ENCODE peak calls at places on chromosomes 7 and 10, in six cellular contexts. One of them, this sample, is unnamed.

GRCh38 chr7:129612112-129613015 is 844 bp downstream of the NRF1 start:
- DNase-seq in neuronal stem cell: peak; percentile 30
- DNase-seq in heart right ventricle: peak; percentile 56
- DNase-seq in GM23338: peak; percentile 40
- DNase-seq in DND-41: peak; percentile 48
- DNase-seq in AG04450: no peak
- DNase-seq in this sample: peak; percentile 16

GRCh38 chr7:44045226-44046014 is 918 bp downstream of the DBNL start:
- DNase-seq in neuronal stem cell: no peak
- DNase-seq in heart right ventricle: no peak
- DNase-seq in GM23338: no peak
- DNase-seq in DND-41: no peak
- DNase-seq in AG04450: no peak
- DNase-seq in this sample: no peak

GRCh38 chr7:81187768-81188167 is 268.9 kb upstream of the SEMA3C start:
- DNase-seq in neuronal stem cell: no peak
- DNase-seq in heart right ventricle: no peak
- DNase-seq in GM23338: no peak
- DNase-seq in DND-41: no peak
- DNase-seq in AG04450: no peak
- DNase-seq in this sample: no peak

GRCh38 chr10:88253-88652 is 39.2 kb upstream of the TUBB8 start:
- DNase-seq in neuronal stem cell: no peak
- DNase-seq in heart right ventricle: no peak
- DNase-seq in GM23338: no peak
- DNase-seq in DND-41: no peak
- DNase-seq in AG04450: no peak
- DNase-seq in this sample: no peak

GRCh38 chr7:727104-727805 is at the start of gene PRKAR1B:
- DNase-seq in neuronal stem cell: no peak
- DNase-seq in heart right ventricle: no peak
- DNase-seq in GM23338: peak; percentile 73
- DNase-seq in DND-41: peak; percentile 62
- DNase-seq in AG04450: no peak
- DNase-seq in this sample: peak; percentile 30

GRCh38 chr7:83934118-83934734 is 260.4 kb downstream of the SEMA3A start:
- DNase-seq in neuronal stem cell: no peak
- DNase-seq in heart right ventricle: no peak
- DNase-seq in GM23338: peak; percentile 27
- DNase-seq in DND-41: no peak
- DNase-seq in AG04450: no peak
- DNase-seq in this sample: no peak

GRCh38 chr7:95718556-95719410 is 53.6 kb upstream of the DYNC1I1 start:
- DNase-seq in neuronal stem cell: no peak
- DNase-seq in heart right ventricle: no peak
- DNase-seq in GM23338: peak; percentile 11
- DNase-seq in DND-41: no peak
- DNase-seq in AG04450: no peak
- DNase-seq in this sample: no peak

GRCh38 chr10:65787571-65787970 is 1138.3 kb upstream of the LRRTM3 start:
- DNase-seq in neuronal stem cell: no peak
- DNase-seq in heart right ventricle: no peak
- DNase-seq in GM23338: no peak
- DNase-seq in DND-41: no peak
- DNase-seq in AG04450: no peak
- DNase-seq in this sample: no peak

GRCh38 chr7:68107256-68107655 is 1110.6 kb downstream of the TYW1 start:
- DNase-seq in neuronal stem cell: no peak
- DNase-seq in heart right ventricle: peak; percentile 30
- DNase-seq in GM23338: no peak
- DNase-seq in DND-41: no peak
- DNase-seq in AG04450: no peak
- DNase-seq in this sample: no peak

GRCh38 chr7:31788445-31788844 is 101.4 kb downstream of the PPP1R17 start:
- DNase-seq in neuronal stem cell: no peak
- DNase-seq in heart right ventricle: no peak
- DNase-seq in GM23338: no peak
- DNase-seq in DND-41: no peak
- DNase-seq in AG04450: no peak
- DNase-seq in this sample: no peak

GRCh38 chr7:40965745-40966144 is 737.1 kb downstream of the INHBA start:
- DNase-seq in neuronal stem cell: no peak
- DNase-seq in heart right ventricle: no peak
- DNase-seq in GM23338: no peak
- DNase-seq in DND-41: no peak
- DNase-seq in AG04450: no peak
- DNase-seq in this sample: no peak

GRCh38 chr7:40959955-40960354 is 742.9 kb downstream of the INHBA start:
- DNase-seq in neuronal stem cell: no peak
- DNase-seq in heart right ventricle: no peak
- DNase-seq in GM23338: no peak
- DNase-seq in DND-41: no peak
- DNase-seq in AG04450: no peak
- DNase-seq in this sample: no peak

GRCh38 chr7:40966693-40967092 is 736.2 kb downstream of the INHBA start:
- DNase-seq in neuronal stem cell: no peak
- DNase-seq in heart right ventricle: no peak
- DNase-seq in GM23338: no peak
- DNase-seq in DND-41: no peak
- DNase-seq in AG04450: no peak
- DNase-seq in this sample: no peak

GRCh38 chr7:40965016-40965415 is 737.9 kb downstream of the INHBA start:
- DNase-seq in neuronal stem cell: no peak
- DNase-seq in heart right ventricle: no peak
- DNase-seq in GM23338: no peak
- DNase-seq in DND-41: no peak
- DNase-seq in AG04450: no peak
- DNase-seq in this sample: no peak

GRCh38 chr7:40964610-40965009 is 738.3 kb downstream of the INHBA start:
- DNase-seq in neuronal stem cell: no peak
- DNase-seq in heart right ventricle: no peak
- DNase-seq in GM23338: no peak
- DNase-seq in DND-41: no peak
- DNase-seq in AG04450: no peak
- DNase-seq in this sample: no peak
- H3K27ac ChIP-seq in neuronal stem cell: no peak overlapping the region
- H3K27ac ChIP-seq in heart right ventricle: no peak overlapping the region
- H3K27ac ChIP-seq in GM23338: no peak overlapping the region
- H3K27ac ChIP-seq in DND-41: no peak overlapping the region
- H3K27ac ChIP-seq in AG04450: no peak overlapping the region
- H3K27ac ChIP-seq in this sample: no peak overlapping the region

GRCh38 chr7:27156508-27156898 is at the start of gene HOXA7:
- DNase-seq in neuronal stem cell: no peak
- DNase-seq in heart right ventricle: no peak
- DNase-seq in GM23338: peak; percentile 84
- DNase-seq in DND-41: peak; percentile 76
- DNase-seq in AG04450: no peak
- DNase-seq in this sample: peak; percentile 75
- H3K4me3 ChIP-seq in neuronal stem cell: peak within 1 kb of the TSS; percentile 26
- H3K4me3 ChIP-seq in heart right ventricle: peak within 1 kb of the TSS; percentile 10
- H3K4me3 ChIP-seq in GM23338: peak within 1 kb of the TSS; percentile 56
- H3K4me3 ChIP-seq in DND-41: peak within 1 kb of the TSS; percentile 46
- H3K4me3 ChIP-seq in AG04450: peak within 1 kb of the TSS; percentile 68
- H3K4me3 ChIP-seq in this sample: peak within 1 kb of the TSS; percentile 73

DNA sequence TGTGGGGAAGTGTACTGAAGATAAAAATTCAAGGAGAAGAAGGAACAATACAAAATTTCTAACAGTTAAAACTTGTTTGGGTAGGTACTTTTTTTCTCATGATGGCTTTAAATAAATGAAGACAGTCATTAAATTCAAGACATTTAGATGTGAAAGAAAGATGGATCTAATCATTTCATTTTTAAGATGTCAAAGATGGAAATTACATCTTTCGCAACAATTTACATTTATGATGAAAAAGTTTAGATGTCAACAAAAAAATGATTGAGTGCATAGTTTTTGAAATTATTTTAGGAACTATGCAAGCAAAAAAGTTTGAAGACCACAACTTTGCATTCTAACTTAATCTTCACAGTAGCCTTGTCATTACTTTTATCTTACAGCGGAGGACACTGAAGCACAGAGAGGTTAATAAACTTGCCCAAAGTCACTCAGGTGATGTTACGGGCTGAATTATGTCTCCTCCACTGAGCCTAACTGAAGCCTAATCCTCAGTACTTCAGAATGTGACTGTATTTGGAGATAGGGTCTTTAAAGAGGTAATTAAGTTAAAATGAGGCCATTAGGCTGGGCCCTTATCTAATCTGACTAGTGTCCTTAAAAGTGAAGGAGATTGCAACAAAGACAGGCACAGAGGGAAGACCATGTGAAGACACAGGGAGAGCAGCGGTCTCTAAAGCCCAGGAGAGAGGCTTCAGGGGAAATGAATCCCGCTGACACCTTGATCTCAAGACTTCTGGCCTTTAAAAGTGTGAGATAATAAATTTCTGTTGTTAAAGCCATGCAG is 48.2 kb downstream of the VSTM4 start:
- DNase-seq in neuronal stem cell: no peak
- DNase-seq in heart right ventricle: no peak
- DNase-seq in GM23338: no peak
- DNase-seq in DND-41: no peak
- DNase-seq in AG04450: no peak
- DNase-seq in this sample: no peak
- H3K27ac ChIP-seq in neuronal stem cell: no peak overlapping the region
- H3K27ac ChIP-seq in heart right ventricle: no peak overlapping the region
- H3K27ac ChIP-seq in GM23338: no peak overlapping the region
- H3K27ac ChIP-seq in DND-41: no peak overlapping the region
- H3K27ac ChIP-seq in AG04450: no peak overlapping the region
- H3K27ac ChIP-seq in this sample: no peak overlapping the region

GRCh38 chr7:7565018-7565680 is 1.5 kb upstream of the MIOS start:
- DNase-seq in neuronal stem cell: no peak
- DNase-seq in heart right ventricle: no peak
- DNase-seq in GM23338: no peak
- DNase-seq in DND-41: no peak
- DNase-seq in AG04450: no peak
- DNase-seq in this sample: peak; percentile 50

GRCh38 chr7:7564323-7564780 is 2.3 kb upstream of the MIOS start:
- DNase-seq in neuronal stem cell: no peak
- DNase-seq in heart right ventricle: no peak
- DNase-seq in GM23338: no peak
- DNase-seq in DND-41: no peak
- DNase-seq in AG04450: peak; percentile 4
- DNase-seq in this sample: no peak

GRCh38 chr7:7563269-7563668 is 3.4 kb upstream of the MIOS start:
- DNase-seq in neuronal stem cell: no peak
- DNase-seq in heart right ventricle: no peak
- DNase-seq in GM23338: no peak
- DNase-seq in DND-41: no peak
- DNase-seq in AG04450: no peak
- DNase-seq in this sample: no peak

GRCh38 chr7:7562736-7563135 is 3.9 kb upstream of the MIOS start:
- DNase-seq in neuronal stem cell: no peak
- DNase-seq in heart right ventricle: no peak
- DNase-seq in GM23338: no peak
- DNase-seq in DND-41: no peak
- DNase-seq in AG04450: no peak
- DNase-seq in this sample: no peak

DNA sequence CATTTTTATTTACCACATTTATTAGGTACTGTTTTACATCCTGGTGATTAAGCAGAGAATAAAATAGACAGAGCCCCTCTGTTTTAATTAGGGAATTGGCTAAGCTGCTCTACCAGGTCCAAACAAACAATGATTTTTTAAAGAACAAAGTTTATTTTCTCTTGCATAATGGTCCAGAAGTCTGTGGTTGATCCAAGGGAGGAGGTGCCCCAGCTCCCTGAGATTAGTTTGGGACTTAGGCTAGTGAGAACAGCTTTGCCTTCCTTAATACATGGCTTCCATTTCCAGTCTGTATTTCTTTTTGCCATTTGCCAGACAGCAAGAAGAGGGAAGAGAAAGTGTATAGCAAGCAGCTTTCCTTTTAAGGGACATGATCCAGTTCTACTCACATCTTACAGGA is 2.9 kb upstream of the MIOS start:
- DNase-seq in neuronal stem cell: no peak
- DNase-seq in heart right ventricle: no peak
- DNase-seq in GM23338: no peak
- DNase-seq in DND-41: no peak
- DNase-seq in AG04450: no peak
- DNase-seq in this sample: no peak
- H3K4me3 ChIP-seq in neuronal stem cell: no peak overlapping the region
- H3K4me3 ChIP-seq in heart right ventricle: no peak overlapping the region
- H3K4me3 ChIP-seq in GM23338: no peak overlapping the region
- H3K4me3 ChIP-seq in DND-41: no peak overlapping the region
- H3K4me3 ChIP-seq in AG04450: no peak overlapping the region
- H3K4me3 ChIP-seq in this sample: no peak overlapping the region

GRCh38 chr10:95755511-95756004 is 405 bp upstream of the ENTPD1 start:
- DNase-seq in neuronal stem cell: no peak
- DNase-seq in heart right ventricle: peak; percentile 57
- DNase-seq in GM23338: peak; percentile 83
- DNase-seq in DND-41: no peak
- DNase-seq in AG04450: no peak
- DNase-seq in this sample: no peak

GRCh38 chr10:95758351-95759025 is 2.5 kb downstream of the ENTPD1 start:
- DNase-seq in neuronal stem cell: no peak
- DNase-seq in heart right ventricle: no peak
- DNase-seq in GM23338: no peak
- DNase-seq in DND-41: no peak
- DNase-seq in AG04450: no peak
- DNase-seq in this sample: no peak

GRCh38 chr10:95759233-95759826 is 3.4 kb downstream of the ENTPD1 start:
- DNase-seq in neuronal stem cell: no peak
- DNase-seq in heart right ventricle: no peak
- DNase-seq in GM23338: no peak
- DNase-seq in DND-41: no peak
- DNase-seq in AG04450: no peak
- DNase-seq in this sample: no peak

GRCh38 chr10:95756796-95757657 is 1.1 kb downstream of the ENTPD1 start:
- DNase-seq in neuronal stem cell: no peak
- DNase-seq in heart right ventricle: no peak
- DNase-seq in GM23338: no peak
- DNase-seq in DND-41: no peak
- DNase-seq in AG04450: no peak
- DNase-seq in this sample: no peak

DNA sequence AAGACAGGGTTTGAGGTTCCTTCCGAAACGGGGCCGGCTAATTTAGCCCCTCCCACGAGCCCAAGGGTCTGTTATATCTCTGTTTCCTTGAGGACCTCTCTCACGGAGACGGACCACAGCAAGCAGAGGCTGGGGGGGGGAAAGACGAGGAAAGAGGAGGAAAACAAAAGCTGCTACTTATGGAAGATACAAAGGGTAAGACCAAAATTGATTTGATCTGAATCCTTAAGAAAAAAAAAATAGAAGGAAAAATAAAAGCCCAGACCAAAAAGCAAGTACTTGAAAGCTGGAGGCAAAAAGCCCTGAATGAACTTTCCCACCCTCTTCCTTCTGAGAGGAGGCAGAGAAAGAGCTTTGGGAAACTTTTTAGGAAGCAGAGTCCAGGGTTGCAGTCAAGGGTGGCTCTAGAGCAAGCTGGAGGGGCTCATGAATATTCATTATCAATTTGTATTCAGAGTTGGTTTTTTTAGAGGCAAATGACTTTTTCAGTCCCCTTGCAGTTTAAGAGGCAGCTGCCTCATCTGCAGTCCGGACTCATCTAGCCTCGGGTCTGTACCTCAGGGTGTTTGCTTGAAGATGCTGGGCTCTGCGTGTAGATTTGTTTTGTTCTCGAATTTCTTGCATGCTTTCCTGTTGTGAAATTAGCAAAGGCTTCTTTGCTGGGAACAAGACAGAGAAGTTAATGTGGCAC is at the start of gene ENTPD1:
- DNase-seq in neuronal stem cell: no peak
- DNase-seq in heart right ventricle: peak; percentile 19
- DNase-seq in GM23338: peak; percentile 59
- DNase-seq in DND-41: no peak
- DNase-seq in AG04450: peak; percentile 0
- DNase-seq in this sample: no peak
- H3K27ac ChIP-seq in neuronal stem cell: no peak within 1 kb of the TSS
- H3K27ac ChIP-seq in heart right ventricle: peak within 1 kb of the TSS; percentile 82
- H3K27ac ChIP-seq in GM23338: no peak within 1 kb of the TSS
- H3K27ac ChIP-seq in DND-41: no peak within 1 kb of the TSS
- H3K27ac ChIP-seq in AG04450: no peak within 1 kb of the TSS
- H3K27ac ChIP-seq in this sample: no peak within 1 kb of the TSS